ENCODE peak calls at places on chromosomes 7 and 10, in eight cellular contexts. G is activated CD4-positive, alpha-beta memory T cell treated with anti-CD3 and anti-CD28 coated beads for 36 hours; O is dermis blood vessel endothelial cell; Z is GM13977; Q is T-helper 2 cell; X is stimulated activated naive CD8-positive, alpha-beta T cell treated with anti-CD3 and anti-CD28 coated beads, Interleukin-15, Interleukin-2, amounts not matched to agents 100 U/mL and 50 U/mL, for 24 hours; K is stimulated activated CD4-positive, alpha-beta T cell treated with anti-CD3 and anti-CD28 coated beads, Interleukin-15, amount 100 ng/mL, for 1 hour; F is activated naive CD4-positive, alpha-beta T cell treated with anti-CD3 and anti-CD28 coated beads for 36 hours. S is an unnamed sample.

GRCh38 chr7:69615696-69616095 is 17.4 kb downstream of the AUTS2 start:
- DNase-seq in G (no peak), O (no peak), Z (no peak), Q (no peak), X (no peak), K (no peak), F (no peak), S (no peak)

GRCh38 chr7:47032171-47032915 is 549.6 kb downstream of the TNS3 start:
- DNase-seq in G (no peak), O (no peak), Z (no peak), Q (no peak), X (no peak), K (no peak), F (no peak), S (no peak)

GRCh38 chr7:94698275-94698674 is 42.3 kb upstream of the SGCE start:
- DNase-seq in G (no peak), O (peak), Z (no peak), Q (peak), X (no peak), K (no peak), F (no peak), S (peak)

GRCh38 chr7:66907731-66908130 is 13.3 kb upstream of the TMEM248 start:
- DNase-seq in G (no peak), O (no peak), Z (no peak), Q (no peak), X (no peak), K (no peak), F (no peak), S (no peak)

GRCh38 chr10:93570383-93570782 is 3.9 kb downstream of the FFAR4 start:
- DNase-seq in G (no peak), O (no peak), Z (no peak), Q (no peak), X (no peak), K (no peak), F (no peak), S (no peak)

GRCh38 chr7:91266931-91267557 is 2.8 kb downstream of the FZD1 start:
- DNase-seq in G (no peak), O (no peak), Z (no peak), Q (no peak), X (no peak), K (no peak), F (no peak), S (no peak)

GRCh38 chr10:11036424-11037011 is 18.8 kb downstream of the CELF2 start:
- DNase-seq in G (no peak), O (peak), Z (no peak), Q (no peak), X (no peak), K (no peak), F (no peak), S (peak)

GRCh38 chr10:15571570-15571969 is 148.2 kb downstream of the ITGA8 start:
- DNase-seq in G (no peak), O (peak), Z (no peak), Q (no peak), X (no peak), K (no peak), F (no peak), S (no peak)

GRCh38 chr10:131819241-131820072 is 81.4 kb upstream of the PPP2R2D start:
- DNase-seq in G (no peak), O (no peak), Z (no peak), Q (no peak), X (no peak), K (no peak), F (no peak), S (no peak)

GRCh38 chr7:106111671-106112117 is 418 bp downstream of the SYPL1 start:
- DNase-seq in G (peak), O (peak), Z (no peak), Q (peak), X (peak), K (no peak), F (peak), S (peak)

GRCh38 chr7:100901921-100902332 is 6.2 kb upstream of the ACHE start:
- DNase-seq in G (no peak), O (no peak), Z (no peak), Q (no peak), X (no peak), K (no peak), F (no peak), S (no peak)

GRCh38 chr7:136074840-136075239 is 97.7 kb upstream of the MTPN start:
- DNase-seq in G (no peak), O (peak), Z (no peak), Q (no peak), X (no peak), K (no peak), F (no peak), S (no peak)

S was measured in SW480.